ENCODE peak calls at places on chromosomes 16 and 17, in eight cellular contexts. Y is SJSA1; H is effector memory CD4-positive, alpha-beta T cell; P is heart right ventricle; Z is psoas muscle; K is epithelial cell of esophagus; I is transverse colon; S is stomach. C is an unnamed sample.

GRCh38 chr16:30488764-30489595 is 16.4 kb downstream of the ITGAL start:
- DNase-seq in Y (no peak), H (no peak), P (no peak), Z (no peak), K (no peak), I (no peak), S (no peak), C (no peak)

GRCh38 chr17:62033317-62033716 is 31.8 kb downstream of the MED13 start:
- DNase-seq in Y (no peak), H (no peak), P (no peak), Z (no peak), K (no peak), I (no peak), S (no peak), C (no peak)

GRCh38 chr17:72270530-72270929 is 149.7 kb downstream of the SOX9 start:
- DNase-seq in Y (no peak), H (no peak), P (peak; percentile 23), Z (peak; percentile 20), K (no peak), I (no peak), S (no peak), C (no peak)

GRCh38 chr16:12083625-12084024 is 107.1 kb downstream of the SNX29 start:
- DNase-seq in Y (no peak), H (no peak), P (no peak), Z (no peak), K (no peak), I (no peak), S (no peak), C (no peak)

GRCh38 chr17:37092041-37092440 is 143.3 kb downstream of the AATF start:
- DNase-seq in Y (no peak), H (no peak), P (no peak), Z (no peak), K (peak; percentile 69), I (peak; percentile 37), S (no peak), C (no peak)

GRCh38 chr16:49883111-49883829 is 27.4 kb upstream of the ZNF423 start:
- DNase-seq in Y (peak; percentile 9), H (no peak), P (no peak), Z (no peak), K (no peak), I (no peak), S (no peak), C (no peak)

GRCh38 chr17:17297217-17297616 is 6.0 kb upstream of the NT5M start:
- DNase-seq in Y (no peak), H (no peak), P (no peak), Z (no peak), K (no peak), I (no peak), S (no peak), C (no peak)

GRCh38 chr16:84357191-84357651 is 11.1 kb upstream of the ATP2C2 start:
- DNase-seq in Y (peak; percentile 90), H (no peak), P (no peak), Z (no peak), K (peak; percentile 90), I (no peak), S (no peak), C (no peak)

GRCh38 chr17:77107506-77108433 is 33.0 kb upstream of the SEC14L1 start:
- DNase-seq in Y (no peak), H (peak; percentile 21), P (no peak), Z (no peak), K (no peak), I (peak; percentile 59), S (no peak), C (peak; percentile 77)

GRCh38 chr17:53462393-53462811 is 360.3 kb upstream of the KIF2B start:
- DNase-seq in Y (no peak), H (no peak), P (no peak), Z (no peak), K (peak; percentile 61), I (no peak), S (no peak), C (no peak)

GRCh38 chr16:52069866-52070265 is 477.1 kb downstream of the TOX3 start:
- DNase-seq in Y (no peak), H (no peak), P (no peak), Z (no peak), K (peak; percentile 54), I (no peak), S (no peak), C (no peak)

GRCh38 chr16:57628008-57628781 is at the start of gene ADGRG1:
- DNase-seq in Y (peak; percentile 90), H (no peak), P (peak; percentile 74), Z (peak; percentile 73), K (peak; percentile 98), I (no peak), S (peak; percentile 72), C (peak; percentile 69)

GRCh38 chr17:83080641-83081560 is 1.5 kb downstream of the METRNL start:
- DNase-seq in Y (peak; percentile 52), H (peak; percentile 34), P (no peak), Z (peak; percentile 60), K (peak; percentile 16), I (peak; percentile 52), S (peak; percentile 45), C (no peak)

GRCh38 chr17:77700165-77700881 is 258.2 kb upstream of the TNRC6C start:
- DNase-seq in Y (no peak), H (no peak), P (no peak), Z (no peak), K (no peak), I (no peak), S (no peak), C (no peak)

GRCh38 chr17:77857613-77858012 is 100.9 kb upstream of the TNRC6C start:
- DNase-seq in Y (no peak), H (no peak), P (no peak), Z (no peak), K (no peak), I (no peak), S (no peak), C (no peak)

DNA sequence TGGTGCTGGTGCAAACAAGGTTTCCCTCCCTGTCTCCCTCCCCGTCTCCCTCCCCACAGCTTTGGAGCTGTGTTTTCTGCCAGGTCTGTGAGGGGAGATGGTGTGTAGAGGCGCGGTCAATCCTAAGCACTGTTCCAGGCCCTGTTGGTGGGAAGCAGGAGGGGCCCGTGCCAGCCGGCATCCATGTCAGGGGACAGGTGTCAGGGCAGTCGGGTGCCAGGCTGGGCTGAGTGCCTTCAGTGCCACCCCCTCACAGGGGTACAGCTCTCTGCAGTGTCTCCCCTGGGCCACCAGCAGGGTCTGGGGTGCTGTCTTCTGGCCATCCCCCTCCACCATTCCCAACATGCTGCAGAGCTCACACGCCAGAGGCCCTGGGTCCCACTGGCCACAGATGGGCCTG is 73.6 kb downstream of the KLHDC4 start:
- DNase-seq in Y (no peak), H (no peak), P (no peak), Z (no peak), K (no peak), I (no peak), S (no peak), C (no peak)
- H3K4me3 ChIP-seq in Y (no peak overlapping the region), H (no peak overlapping the region), P (no peak overlapping the region), Z (no peak overlapping the region), K (no peak overlapping the region), I (no peak overlapping the region), S (no peak overlapping the region), C (no peak overlapping the region)

GRCh38 chr17:3724373-3725077 is 822 bp downstream of the HASPIN start:
- DNase-seq in Y (peak; percentile 15), H (no peak), P (no peak), Z (no peak), K (peak; percentile 10), I (no peak), S (no peak), C (no peak)
- H3K4me3 ChIP-seq in Y (peak overlapping the region; percentile 99), H (peak overlapping the region; percentile 83), P (peak overlapping the region; percentile 92), Z (peak overlapping the region; percentile 72), K (peak overlapping the region; percentile 95), I (peak overlapping the region; percentile 72), S (peak overlapping the region; percentile 79), C (peak overlapping the region; percentile 96)

GRCh38 chr17:58760248-58760647 is 4.6 kb downstream of the PPM1E start:
- DNase-seq in Y (no peak), H (no peak), P (no peak), Z (no peak), K (no peak), I (no peak), S (no peak), C (no peak)

GRCh38 chr17:58757162-58757613 is 1.5 kb downstream of the PPM1E start:
- DNase-seq in Y (no peak), H (no peak), P (no peak), Z (no peak), K (no peak), I (no peak), S (no peak), C (no peak)

GRCh38 chr17:58758890-58759289 is 3.2 kb downstream of the PPM1E start:
- DNase-seq in Y (no peak), H (no peak), P (no peak), Z (no peak), K (no peak), I (no peak), S (no peak), C (no peak)

GRCh38 chr17:58756246-58757161 is 850 bp downstream of the PPM1E start:
- DNase-seq in Y (peak; percentile 7), H (no peak), P (no peak), Z (no peak), K (no peak), I (no peak), S (no peak), C (no peak)

DNA sequence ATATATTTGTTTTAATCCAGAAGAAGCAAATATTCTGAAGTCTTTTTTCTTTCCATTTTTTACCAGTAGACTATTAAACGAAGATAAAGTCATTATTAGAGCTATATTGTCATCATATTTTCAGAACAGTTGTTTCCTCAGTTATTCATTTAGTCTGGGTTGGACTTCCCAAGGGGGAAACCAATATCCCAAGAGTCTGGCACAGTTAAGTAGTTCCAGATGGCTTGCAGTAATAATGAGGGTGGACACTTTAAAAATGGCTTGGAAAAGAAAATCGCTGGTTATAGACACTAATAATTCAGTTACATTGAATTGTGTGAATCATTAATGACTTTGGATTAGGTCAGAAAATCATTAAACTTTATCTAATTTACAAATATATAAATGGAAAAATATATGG is 3.9 kb downstream of the PPM1E start:
- DNase-seq in Y (no peak), H (no peak), P (no peak), Z (no peak), K (no peak), I (no peak), S (no peak), C (no peak)
- H3K4me3 ChIP-seq in Y (no peak overlapping the region), H (no peak overlapping the region), P (no peak overlapping the region), Z (no peak overlapping the region), K (no peak overlapping the region), I (no peak overlapping the region), S (no peak overlapping the region), C (no peak overlapping the region)

GRCh38 chr17:48599373-48599772 is 5.4 kb downstream of the HOXB6 start:
- DNase-seq in Y (no peak), H (no peak), P (no peak), Z (no peak), K (no peak), I (no peak), S (no peak), C (no peak)
- H3K4me3 ChIP-seq in Y (no peak overlapping the region), H (no peak overlapping the region), P (no peak overlapping the region), Z (no peak overlapping the region), K (no peak overlapping the region), I (no peak overlapping the region), S (no peak overlapping the region), C (no peak overlapping the region)

C was measured in HFF-Myc.